ENCODE peak calls at places on chromosome 6, in seven cellular contexts. P, M, G, L, R, A and Y are unnamed samples.

GRCh38 chr6:139378226-139378625 is 3.8 kb upstream of the CITED2 start:
- DNase-seq in P (no peak), M (no peak), G (no peak), L (no peak), R (no peak), A (no peak), Y (no peak)

GRCh38 chr6:5851261-5851757 is 155.4 kb downstream of the NRN1 start:
- DNase-seq in P (no peak), M (peak; percentile 77), G (peak; percentile 29), L (no peak), R (no peak), A (peak; percentile 18), Y (no peak)

GRCh38 chr6:68094070-68094469 is 541.0 kb upstream of the ADGRB3 start:
- DNase-seq in P (no peak), M (no peak), G (no peak), L (no peak), R (no peak), A (no peak), Y (no peak)

GRCh38 chr6:169316651-169317050 is 63.0 kb upstream of the THBS2 start:
- DNase-seq in P (peak; percentile 18), M (no peak), G (no peak), L (no peak), R (no peak), A (no peak), Y (no peak)

GRCh38 chr6:18309046-18309445 is 44.7 kb upstream of the DEK start:
- DNase-seq in P (no peak), M (no peak), G (no peak), L (no peak), R (no peak), A (no peak), Y (no peak)

GRCh38 chr6:139159016-139159415 is 24.1 kb downstream of the HECA start:
- DNase-seq in P (no peak), M (no peak), G (no peak), L (no peak), R (no peak), A (no peak), Y (no peak)

GRCh38 chr6:71394001-71394432 is 105.4 kb downstream of the OGFRL1 start:
- DNase-seq in P (no peak), M (no peak), G (no peak), L (no peak), R (no peak), A (peak; percentile 73), Y (peak; percentile 82)

GRCh38 chr6:53727748-53728147 is 62.2 kb upstream of the KLHL31 start:
- DNase-seq in P (no peak), M (no peak), G (peak; percentile 21), L (no peak), R (no peak), A (no peak), Y (no peak)

GRCh38 chr6:160991411-160992322 is at the start of gene MAP3K4:
- DNase-seq in P (peak; percentile 95), M (peak; percentile 86), G (no peak), L (peak; percentile 79), R (peak; percentile 86), A (peak; percentile 77), Y (no peak)

GRCh38 chr6:15715060-15715459 is 52.2 kb upstream of the DTNBP1 start:
- DNase-seq in P (no peak), M (no peak), G (peak; percentile 64), L (no peak), R (no peak), A (no peak), Y (no peak)

GRCh38 chr6:82984720-82985119 is 80.9 kb downstream of the UBE3D start:
- DNase-seq in P (no peak), M (no peak), G (no peak), L (peak; percentile 16), R (no peak), A (no peak), Y (no peak)

GRCh38 chr6:18528084-18528743 is 141.1 kb downstream of the RNF144B start:
- DNase-seq in P (no peak), M (no peak), G (no peak), L (no peak), R (no peak), A (peak; percentile 18), Y (no peak)

GRCh38 chr6:66897576-66897975 is 1190.5 kb upstream of the EYS start:
- DNase-seq in P (no peak), M (no peak), G (no peak), L (peak; percentile 29), R (no peak), A (peak; percentile 37), Y (no peak)

GRCh38 chr6:47109281-47109680 is 67.1 kb upstream of the ADGRF1 start:
- DNase-seq in P (no peak), M (no peak), G (no peak), L (no peak), R (no peak), A (no peak), Y (no peak)

GRCh38 chr6:104908031-104908430 is 48.3 kb upstream of the HACE1 start:
- DNase-seq in P (no peak), M (no peak), G (no peak), L (no peak), R (no peak), A (no peak), Y (peak; percentile 4)

GRCh38 chr6:14612016-14612415 is 494.4 kb downstream of the CD83 start:
- DNase-seq in P (no peak), M (no peak), G (peak; percentile 16), L (no peak), R (no peak), A (peak; percentile 27), Y (no peak)

GRCh38 chr6:1422290-1422689 is 32.9 kb downstream of the FOXF2 start:
- DNase-seq in P (no peak), M (no peak), G (no peak), L (no peak), R (no peak), A (no peak), Y (no peak)

GRCh38 chr6:109458774-109459531 is 3.4 kb upstream of the MICAL1 start:
- DNase-seq in P (no peak), M (no peak), G (no peak), L (no peak), R (no peak), A (no peak), Y (no peak)

GRCh38 chr6:138815797-138816528 is 20.1 kb downstream of the ECT2L start:
- DNase-seq in P (no peak), M (no peak), G (peak; percentile 35), L (no peak), R (no peak), A (peak; percentile 84), Y (peak; percentile 16)

GRCh38 chr6:163454425-163454824 is 39.9 kb downstream of the QKI start:
- DNase-seq in P (no peak), M (no peak), G (no peak), L (no peak), R (no peak), A (no peak), Y (no peak)

GRCh38 chr6:117169060-117169635 is 96.2 kb upstream of the VGLL2 start:
- DNase-seq in P (no peak), M (no peak), G (no peak), L (no peak), R (no peak), A (no peak), Y (no peak)

GRCh38 chr6:154440422-154441043 is 70.0 kb downstream of the CNKSR3 start:
- DNase-seq in P (no peak), M (no peak), G (no peak), L (no peak), R (no peak), A (no peak), Y (no peak)
- H3K4me3 ChIP-seq in P (no peak overlapping the region), M (no peak overlapping the region), G (no peak overlapping the region), L (no peak overlapping the region), R (no peak overlapping the region), A (no peak overlapping the region), Y (no peak overlapping the region)

GRCh38 chr6:79432726-79433125 is 104.5 kb downstream of the LCA5 start:
- DNase-seq in P (no peak), M (no peak), G (no peak), L (no peak), R (no peak), A (no peak), Y (no peak)

GRCh38 chr6:79430913-79431312 is 106.3 kb downstream of the LCA5 start:
- DNase-seq in P (no peak), M (no peak), G (no peak), L (no peak), R (no peak), A (no peak), Y (no peak)

GRCh38 chr6:79427721-79428120 is 109.5 kb downstream of the LCA5 start:
- DNase-seq in P (no peak), M (no peak), G (no peak), L (no peak), R (no peak), A (no peak), Y (no peak)

GRCh38 chr6:79426625-79427278 is 110.5 kb downstream of the LCA5 start:
- DNase-seq in P (no peak), M (no peak), G (no peak), L (no peak), R (no peak), A (no peak), Y (no peak)

DNA sequence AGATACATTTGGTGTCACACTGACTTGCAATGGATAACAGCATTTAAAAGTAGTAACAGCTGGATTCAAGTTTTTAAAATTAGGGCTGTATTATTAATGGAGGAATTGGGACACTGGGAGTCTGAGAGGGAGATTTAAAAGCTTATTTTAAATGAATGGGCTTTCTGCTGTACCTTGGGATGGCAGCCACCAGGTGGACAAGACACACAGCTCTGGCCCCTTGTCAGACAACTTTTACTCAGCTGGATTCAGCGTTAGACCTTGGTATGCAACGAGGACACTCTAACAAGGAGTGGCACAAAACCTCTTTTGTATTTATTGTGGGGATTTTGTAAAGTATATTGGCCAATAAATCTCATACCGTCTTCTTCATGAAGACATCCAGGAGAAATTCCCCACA is 105.8 kb downstream of the LCA5 start:
- DNase-seq in P (no peak), M (no peak), G (no peak), L (no peak), R (no peak), A (no peak), Y (no peak)
- TF ChIP-seq CTCF in P (no peak), M (no peak), G (peak; percentile 19), L (no peak), R (no peak), A (no peak), Y (no peak)

GRCh38 chr6:30213654-30213998 is 420 bp upstream of the TRIM26 start:
- DNase-seq in P (no peak), M (no peak), G (no peak), L (no peak), R (no peak), A (no peak), Y (no peak)

GRCh38 chr6:30211306-30211705 is 1.9 kb downstream of the TRIM26 start:
- DNase-seq in P (no peak), M (no peak), G (no peak), L (no peak), R (no peak), A (no peak), Y (no peak)

GRCh38 chr6:30213999-30214982 is 1.1 kb upstream of the TRIM26 start:
- DNase-seq in P (peak; percentile 97), M (peak; percentile 93), G (no peak), L (peak; percentile 75), R (peak; percentile 89), A (peak; percentile 70), Y (no peak)

GRCh38 chr6:30212865-30213653 is at the start of gene TRIM26:
- DNase-seq in P (peak; percentile 100), M (peak; percentile 98), G (peak; percentile 80), L (peak; percentile 98), R (peak; percentile 97), A (peak; percentile 96), Y (peak; percentile 67)

GRCh38 chr6:30211899-30212298 is 1.3 kb downstream of the TRIM26 start:
- DNase-seq in P (no peak), M (no peak), G (no peak), L (no peak), R (no peak), A (no peak), Y (no peak)
- H3K4me3 ChIP-seq in P (no peak overlapping the region), M (peak overlapping the region; percentile 85), G (peak overlapping the region; percentile 62), L (peak overlapping the region; percentile 91), R (peak overlapping the region; percentile 67), A (peak overlapping the region; percentile 87), Y (peak overlapping the region; percentile 91)

GRCh38 chr6:147017153-147017552 is 187.1 kb upstream of the STXBP5 start:
- DNase-seq in P (no peak), M (no peak), G (no peak), L (no peak), R (no peak), A (no peak), Y (no peak)
- TF ChIP-seq CTCF in P (no peak), M (no peak), G (no peak), L (no peak), R (no peak), A (no peak), Y (no peak)